ENCODE peak calls at places on chromosomes 5 and 9, in six cellular contexts. A is left cardiac atrium; H is H1; C is GM12865; Y is CD4-positive, CD25-positive, alpha-beta regulatory T cell; M is ELF-1. R is an unnamed sample.

GRCh38 chr5:172771439-172772111 is 580 bp upstream of the DUSP1 start:
- DNase-seq in A (no peak), H (no peak), C (no peak), Y (no peak), M (no peak), R (peak; percentile 72)

GRCh38 chr9:120348951-120349429 is 231.0 kb downstream of the CDK5RAP2 start:
- DNase-seq in A (peak; percentile 30), H (peak; percentile 47), C (peak; percentile 37), Y (no peak), M (peak; percentile 83), R (peak; percentile 69)

GRCh38 chr5:72109625-72110024 is 2.4 kb downstream of the MAP1B start:
- DNase-seq in A (no peak), H (no peak), C (no peak), Y (no peak), M (peak; percentile 39), R (peak; percentile 78)

GRCh38 chr5:68343421-68343826 is 127.9 kb downstream of the PIK3R1 start:
- DNase-seq in A (peak; percentile 74), H (no peak), C (peak; percentile 67), Y (no peak), M (peak; percentile 10), R (peak; percentile 95)

GRCh38 chr5:154158379-154158738 is 32.2 kb upstream of the GALNT10 start:
- DNase-seq in A (no peak), H (no peak), C (no peak), Y (no peak), M (no peak), R (no peak)

GRCh38 chr5:167642779-167643517 is 648.5 kb upstream of the WWC1 start:
- DNase-seq in A (no peak), H (no peak), C (no peak), Y (no peak), M (no peak), R (peak; percentile 95)

GRCh38 chr9:115992834-115993233 is 160.8 kb upstream of the PAPPA start:
- DNase-seq in A (no peak), H (no peak), C (no peak), Y (no peak), M (no peak), R (peak; percentile 58)

GRCh38 chr5:175894251-175894650 is 22.9 kb downstream of the CPLX2 start:
- DNase-seq in A (no peak), H (no peak), C (no peak), Y (no peak), M (no peak), R (no peak)

GRCh38 chr9:123107639-123108285 is 74.3 kb downstream of the GPR21 start:
- DNase-seq in A (no peak), H (no peak), C (no peak), Y (no peak), M (no peak), R (no peak)

GRCh38 chr5:75532190-75532589 is 20.5 kb downstream of the POLK start:
- DNase-seq in A (no peak), H (no peak), C (no peak), Y (no peak), M (no peak), R (no peak)

GRCh38 chr5:176748073-176748966 is 62.0 kb upstream of the UNC5A start:
- DNase-seq in A (no peak), H (no peak), C (no peak), Y (no peak), M (no peak), R (no peak)

GRCh38 chr9:126491256-126491879 is 122.4 kb upstream of the LMX1B start:
- DNase-seq in A (no peak), H (no peak), C (peak; percentile 68), Y (peak; percentile 69), M (peak; percentile 59), R (peak; percentile 81)

GRCh38 chr5:77426670-77427069 is 65.4 kb downstream of the WDR41 start:
- DNase-seq in A (no peak), H (no peak), C (no peak), Y (no peak), M (no peak), R (peak; percentile 87)

GRCh38 chr9:35489313-35490154 is at the start of gene RUSC2:
- DNase-seq in A (peak; percentile 90), H (peak; percentile 61), C (peak; percentile 47), Y (peak; percentile 21), M (peak; percentile 94), R (peak; percentile 97)

GRCh38 chr5:158135682-158136176 is 276.8 kb upstream of the CLINT1 start:
- DNase-seq in A (no peak), H (peak; percentile 70), C (no peak), Y (no peak), M (peak; percentile 97), R (no peak)

GRCh38 chr5:1510631-1511030 is 13.1 kb downstream of the LPCAT1 start:
- DNase-seq in A (no peak), H (no peak), C (no peak), Y (no peak), M (no peak), R (no peak)

GRCh38 chr9:99478469-99479027 is 256.5 kb downstream of the SEC61B start:
- DNase-seq in A (peak; percentile 34), H (no peak), C (peak; percentile 29), Y (no peak), M (no peak), R (no peak)

GRCh38 chr9:136255166-136255538 is 9.5 kb upstream of the QSOX2 start:
- DNase-seq in A (peak; percentile 50), H (no peak), C (no peak), Y (no peak), M (no peak), R (peak; percentile 64)

GRCh38 chr9:27303219-27303618 is 6.3 kb upstream of the EQTN start:
- DNase-seq in A (peak; percentile 25), H (no peak), C (no peak), Y (no peak), M (peak; percentile 90), R (peak; percentile 27)

GRCh38 chr5:55232194-55232984 is 1.0 kb downstream of the CCNO start:
- DNase-seq in A (peak; percentile 22), H (no peak), C (no peak), Y (no peak), M (peak; percentile 62), R (peak; percentile 59)

GRCh38 chr5:1253456-1254105 is 28.4 kb downstream of the SLC6A18 start:
- DNase-seq in A (no peak), H (no peak), C (no peak), Y (no peak), M (no peak), R (no peak)

GRCh38 chr9:114387678-114388431 is at the start of gene AKNA:
- DNase-seq in A (peak; percentile 84), H (no peak), C (peak; percentile 87), Y (peak; percentile 83), M (peak; percentile 88), R (peak; percentile 89)

GRCh38 chr9:5449521-5450359 is 602 bp upstream of the CD274 start:
- DNase-seq in A (no peak), H (no peak), C (peak; percentile 47), Y (no peak), M (no peak), R (peak; percentile 50)

GRCh38 chr9:130128251-130128650 is 44.0 kb upstream of the NCS1 start:
- DNase-seq in A (no peak), H (no peak), C (peak; percentile 84), Y (peak; percentile 84), M (no peak), R (no peak)

GRCh38 chr5:112329429-112330090 is 89.5 kb downstream of the EPB41L4A start:
- DNase-seq in A (no peak), H (no peak), C (peak; percentile 64), Y (no peak), M (no peak), R (no peak)

GRCh38 chr5:133993152-133993548 is 11.6 kb downstream of the VDAC1 start:
- DNase-seq in A (no peak), H (no peak), C (no peak), Y (no peak), M (no peak), R (peak; percentile 86)

GRCh38 chr5:148957591-148958202 is 105.2 kb downstream of the SH3TC2 start:
- DNase-seq in A (no peak), H (no peak), C (peak; percentile 45), Y (peak; percentile 6), M (peak; percentile 52), R (peak; percentile 58)

GRCh38 chr5:181158869-181159268 is 11.5 kb downstream of the OR2V2 start:
- DNase-seq in A (no peak), H (no peak), C (no peak), Y (no peak), M (no peak), R (no peak)

R was measured in GM23248.